ENCODE peak calls at places on chromosomes 11 and 22, in four cellular contexts. One of them, this sample, is unnamed.

GRCh38 chr11:10654211-10655150 is 39.1 kb downstream of the IRAG1 start:
- DNase-seq in K562: peak
- DNase-seq in HepG2: peak
- DNase-seq in WTC11: no peak
- DNase-seq in this sample: peak

GRCh38 chr22:47236718-47237117 is 474.3 kb downstream of the TBC1D22A start:
- DNase-seq in K562: no peak
- DNase-seq in WTC11: no peak
- DNase-seq in HepG2: no peak
- DNase-seq in this sample: no peak

GRCh38 chr22:21808130-21808529 is 59.3 kb downstream of the MAPK1 start:
- DNase-seq in K562: no peak
- DNase-seq in HepG2: no peak
- DNase-seq in WTC11: no peak
- DNase-seq in this sample: no peak

GRCh38 chr11:104968856-104969776 is 742 bp upstream of the CASP4 start:
- DNase-seq in HepG2: peak
- DNase-seq in WTC11: peak
- DNase-seq in K562: no peak
- DNase-seq in this sample: no peak

GRCh38 chr11:102147031-102147430 is 36.8 kb downstream of the YAP1 start:
- DNase-seq in WTC11: no peak
- DNase-seq in K562: no peak
- DNase-seq in HepG2: no peak
- DNase-seq in this sample: no peak

GRCh38 chr11:108561535-108561991 is 32.0 kb downstream of the EXPH5 start:
- DNase-seq in HepG2: no peak
- DNase-seq in WTC11: no peak
- DNase-seq in K562: no peak
- DNase-seq in this sample: no peak

GRCh38 chr11:91625495-91625894 is 599.1 kb upstream of the FAT3 start:
- DNase-seq in K562: no peak
- DNase-seq in WTC11: no peak
- DNase-seq in HepG2: no peak
- DNase-seq in this sample: no peak

GRCh38 chr11:86473991-86474833 is 99.5 kb downstream of the CCDC81 start:
- DNase-seq in WTC11: no peak
- DNase-seq in K562: no peak
- DNase-seq in HepG2: no peak
- DNase-seq in this sample: no peak

GRCh38 chr11:77047007-77047927 is 13.1 kb downstream of the B3GNT6 start:
- DNase-seq in K562: peak
- DNase-seq in HepG2: peak
- DNase-seq in WTC11: peak
- DNase-seq in this sample: peak

GRCh38 chr22:29306830-29307657 is 594 bp downstream of the GAS2L1 start:
- DNase-seq in WTC11: peak
- DNase-seq in HepG2: peak
- DNase-seq in K562: peak
- DNase-seq in this sample: peak

GRCh38 chr11:2318707-2319106 is 16.9 kb downstream of the TSPAN32 start:
- DNase-seq in WTC11: no peak
- DNase-seq in HepG2: no peak
- DNase-seq in K562: no peak
- DNase-seq in this sample: no peak

GRCh38 chr11:47186937-47187681 is 875 bp upstream of the PACSIN3 start:
- DNase-seq in K562: no peak
- DNase-seq in WTC11: peak
- DNase-seq in HepG2: peak
- DNase-seq in this sample: no peak

GRCh38 chr11:78138694-78139421 is 568 bp downstream of the ALG8 start:
- DNase-seq in WTC11: no peak
- DNase-seq in HepG2: no peak
- DNase-seq in K562: peak
- DNase-seq in this sample: peak

GRCh38 chr11:118227865-118228785 is 3.3 kb upstream of the JAML start:
- DNase-seq in WTC11: no peak
- DNase-seq in HepG2: no peak
- DNase-seq in K562: no peak
- DNase-seq in this sample: no peak

GRCh38 chr11:64292458-64293254 is 1.6 kb downstream of the KCNK4 start:
- DNase-seq in WTC11: no peak
- DNase-seq in HepG2: no peak
- DNase-seq in K562: no peak
- DNase-seq in this sample: no peak

GRCh38 chr11:83836883-83837654 is 550.9 kb upstream of the CCDC90B start:
- DNase-seq in K562: peak
- DNase-seq in HepG2: peak
- DNase-seq in WTC11: peak
- DNase-seq in this sample: peak

GRCh38 chr11:63918576-63919171 is 1.7 kb upstream of the RCOR2 start:
- DNase-seq in WTC11: peak
- DNase-seq in K562: peak
- DNase-seq in HepG2: no peak
- DNase-seq in this sample: no peak

GRCh38 chr11:44340656-44341055 is 30.7 kb upstream of the ALX4 start:
- DNase-seq in HepG2: no peak
- DNase-seq in K562: no peak
- DNase-seq in WTC11: no peak
- DNase-seq in this sample: no peak

GRCh38 chr11:120801801-120802689 is 221.9 kb upstream of the TBCEL start:
- DNase-seq in K562: peak
- DNase-seq in WTC11: peak
- DNase-seq in HepG2: peak
- DNase-seq in this sample: peak

GRCh38 chr11:50077526-50077925 is 44.9 kb downstream of the OR4C45 start:
- DNase-seq in HepG2: no peak
- DNase-seq in WTC11: no peak
- DNase-seq in K562: no peak
- DNase-seq in this sample: no peak

GRCh38 chr11:95279921-95280861 is 49.2 kb upstream of the SESN3 start:
- DNase-seq in WTC11: peak
- DNase-seq in HepG2: no peak
- DNase-seq in K562: no peak
- DNase-seq in this sample: no peak

GRCh38 chr11:131037873-131038272 is 121.6 kb upstream of the SNX19 start:
- DNase-seq in WTC11: no peak
- DNase-seq in HepG2: no peak
- DNase-seq in K562: no peak
- DNase-seq in this sample: no peak

GRCh38 chr11:131036544-131036943 is 120.3 kb upstream of the SNX19 start:
- DNase-seq in WTC11: no peak
- DNase-seq in K562: no peak
- DNase-seq in HepG2: no peak
- DNase-seq in this sample: no peak

GRCh38 chr11:131038597-131038996 is 122.3 kb upstream of the SNX19 start:
- DNase-seq in HepG2: no peak
- DNase-seq in K562: peak
- DNase-seq in WTC11: no peak
- DNase-seq in this sample: peak

GRCh38 chr11:131027501-131027900 is 111.2 kb upstream of the SNX19 start:
- DNase-seq in WTC11: no peak
- DNase-seq in HepG2: no peak
- DNase-seq in K562: no peak
- DNase-seq in this sample: no peak

GRCh38 chr11:131033151-131033651 is 116.9 kb upstream of the SNX19 start:
- DNase-seq in HepG2: peak
- DNase-seq in K562: no peak
- DNase-seq in WTC11: peak
- DNase-seq in this sample: no peak
- TF ChIP-seq ELF4 in HepG2: no peak
- TF ChIP-seq ELF4 in K562: no peak
- TF ChIP-seq ELF4 in WTC11: no peak
- TF ChIP-seq ELF4 in this sample: no peak

GRCh38 chr22:32281092-32281491 is 25.9 kb upstream of the SLC5A4 start:
- DNase-seq in WTC11: no peak
- DNase-seq in HepG2: no peak
- DNase-seq in K562: no peak
- DNase-seq in this sample: no peak
- TF ChIP-seq ELF4 in WTC11: no peak
- TF ChIP-seq ELF4 in HepG2: no peak
- TF ChIP-seq ELF4 in K562: no peak
- TF ChIP-seq ELF4 in this sample: no peak

DNA sequence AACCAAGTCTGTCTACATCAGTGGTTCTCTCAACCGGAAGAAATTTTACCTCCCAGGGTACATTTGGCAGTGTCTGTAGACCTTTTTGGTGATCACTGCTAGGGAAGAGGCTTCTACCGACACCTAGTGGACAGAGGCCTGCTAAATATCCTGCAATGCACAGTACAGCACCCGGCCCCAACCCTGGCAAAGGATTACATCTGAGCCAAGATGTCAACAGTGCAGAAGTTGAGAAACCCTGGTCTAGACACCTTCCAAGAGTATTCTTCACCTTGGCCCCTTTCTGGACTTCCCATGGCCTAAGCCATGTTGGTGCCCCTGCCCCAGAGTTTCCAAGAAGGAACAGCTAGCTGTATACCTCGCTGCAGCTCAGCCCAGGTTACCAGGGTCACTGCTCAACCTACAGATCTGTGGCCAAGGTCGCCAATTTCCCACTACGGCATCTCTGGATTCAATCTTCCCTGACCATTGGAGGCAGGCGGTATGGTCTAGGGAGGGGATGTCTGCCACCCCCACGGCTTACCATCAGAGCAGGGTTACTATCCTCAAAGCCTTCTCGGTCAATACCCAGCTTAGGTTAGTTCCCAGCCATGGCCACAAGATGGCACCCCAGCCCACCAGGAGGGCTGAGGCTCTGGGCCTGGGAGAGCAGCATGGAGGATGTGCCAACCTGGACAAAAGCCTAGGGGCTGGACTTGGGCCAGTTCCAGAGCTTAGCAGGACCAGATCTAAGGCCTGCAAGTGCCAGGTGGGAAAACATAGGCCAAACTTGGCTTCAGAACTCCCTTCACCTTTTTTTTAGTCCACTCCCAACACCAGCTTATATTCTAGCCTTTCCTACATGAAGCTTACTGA is 3.7 kb upstream of the KCNC1 start:
- DNase-seq in K562: peak
- DNase-seq in HepG2: peak
- DNase-seq in WTC11: peak
- DNase-seq in this sample: peak
- TF ChIP-seq ELF4 in K562: no peak
- TF ChIP-seq ELF4 in HepG2: no peak
- TF ChIP-seq ELF4 in WTC11: no peak
- TF ChIP-seq ELF4 in this sample: no peak

DNA sequence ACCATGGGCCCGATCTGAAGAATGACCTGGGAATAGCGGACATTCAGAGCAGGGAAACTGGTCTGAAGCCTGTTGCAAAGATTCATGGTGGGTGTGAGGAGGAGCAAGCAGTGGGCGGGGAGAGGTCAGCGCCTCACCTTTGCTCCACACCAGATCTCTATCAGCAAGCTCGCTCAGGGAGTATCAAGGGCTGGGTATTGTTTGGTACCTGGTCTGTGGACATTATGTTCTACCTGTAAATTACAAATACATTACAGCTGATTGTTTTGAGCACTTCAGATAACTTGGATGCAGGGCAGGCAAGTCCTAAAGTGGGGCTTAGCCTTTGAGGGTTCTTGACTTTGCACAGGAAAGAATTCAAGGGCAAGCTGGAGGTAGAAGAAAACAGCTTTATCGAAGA is 10.8 kb upstream of the SEC14L4 start:
- DNase-seq in HepG2: no peak
- DNase-seq in WTC11: no peak
- DNase-seq in K562: no peak
- DNase-seq in this sample: no peak
- TF ChIP-seq ELF4 in HepG2: no peak
- TF ChIP-seq ELF4 in WTC11: no peak
- TF ChIP-seq ELF4 in K562: no peak
- TF ChIP-seq ELF4 in this sample: no peak

DNA sequence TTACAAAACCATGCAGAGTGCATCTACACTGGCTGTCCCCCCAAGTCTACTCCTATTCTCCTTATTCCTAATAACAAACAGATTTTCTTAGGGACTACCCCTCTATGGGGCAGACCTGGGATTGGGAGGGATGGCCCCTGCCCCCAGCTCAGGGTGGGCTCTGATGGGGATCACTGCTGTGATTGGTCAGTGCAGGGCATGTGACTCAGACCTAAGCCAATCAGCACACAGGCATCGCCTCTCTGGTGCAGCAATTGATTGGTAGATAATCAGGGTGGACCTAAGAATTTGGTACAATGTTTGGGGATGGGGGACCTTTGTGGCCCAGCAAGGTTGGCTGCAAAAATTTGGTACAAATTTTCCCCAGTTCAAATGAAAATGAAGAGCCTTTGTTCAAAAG is 57.2 kb upstream of the SHANK2 start:
- DNase-seq in WTC11: no peak
- DNase-seq in K562: peak
- DNase-seq in HepG2: no peak
- DNase-seq in this sample: no peak
- TF ChIP-seq ELF4 in WTC11: no peak
- TF ChIP-seq ELF4 in K562: no peak
- TF ChIP-seq ELF4 in HepG2: no peak
- TF ChIP-seq ELF4 in this sample: no peak

GRCh38 chr11:33942954-33943353 is 51.1 kb upstream of the LMO2 start:
- DNase-seq in K562: no peak
- DNase-seq in HepG2: no peak
- DNase-seq in WTC11: no peak
- DNase-seq in this sample: no peak
- TF ChIP-seq ELF4 in K562: no peak
- TF ChIP-seq ELF4 in HepG2: no peak
- TF ChIP-seq ELF4 in WTC11: no peak
- TF ChIP-seq ELF4 in this sample: no peak